ENCODE peak calls at places on chromosomes 2 and 18, in ten cellular contexts. S is T-cell; V is heart left ventricle; M is stromal cell of bone marrow; A is activated CD4-positive, alpha-beta memory T cell treated with anti-CD3 and anti-CD28 coated beads, Interleukin-2, amount 10 ng/mL, durations not matched to agents 7 days and 5 days; I is OCI-LY7; F is HT1080; R is pancreas; X is activated CD8-positive, alpha-beta memory T cell treated with anti-CD3 and anti-CD28 coated beads, Interleukin-2, amount 50 U/mL, for 48 hours; Q is skeletal muscle cell. T is an unnamed sample.

GRCh38 chr2:158845869-158846268 is 50.8 kb downstream of the DAPL1 start:
- DNase-seq in I (no peak), M (peak), S (no peak), Q (peak), X (no peak), A (no peak), R (no peak), F (no peak), V (no peak), T (no peak)

GRCh38 chr2:44616616-44617266 is 255.0 kb downstream of the CAMKMT start:
- DNase-seq in V (no peak), X (no peak), I (peak), A (no peak), S (no peak), Q (no peak), F (no peak), R (no peak), M (no peak), T (no peak)

GRCh38 chr18:8341481-8342230 is 267.6 kb upstream of the RAB12 start:
- DNase-seq in F (no peak), Q (peak), A (no peak), X (no peak), S (no peak), I (no peak), R (peak), M (peak), V (no peak), T (no peak)

GRCh38 chr2:31402388-31402787 is 12.2 kb downstream of the XDH start:
- DNase-seq in I (no peak), Q (no peak), M (no peak), R (no peak), S (no peak), F (peak), V (no peak), A (no peak), X (no peak), T (no peak)

GRCh38 chr2:152445791-152446201 is 110.8 kb downstream of the FMNL2 start:
- DNase-seq in R (no peak), F (peak), I (no peak), Q (peak), V (no peak), X (no peak), A (no peak), S (no peak), M (peak), T (no peak)

GRCh38 chr2:181566643-181567042 is 90.3 kb downstream of the CERKL start:
- DNase-seq in Q (no peak), X (no peak), M (no peak), F (no peak), S (no peak), R (no peak), V (no peak), A (no peak), I (no peak), T (no peak)

GRCh38 chr2:189709761-189710160 is 35.3 kb downstream of the ANKAR start:
- DNase-seq in Q (no peak), X (no peak), R (no peak), V (no peak), S (no peak), F (no peak), M (no peak), A (no peak), I (no peak), T (no peak)

GRCh38 chr2:174263989-174264388 is 15.7 kb upstream of the OLA1 start:
- DNase-seq in X (no peak), Q (peak), I (no peak), A (no peak), S (no peak), F (peak), R (no peak), V (no peak), M (no peak), T (no peak)

T was measured in T-helper 9 cell.